ENCODE peak calls at places on chromosomes 1 and 21, in seven cellular contexts. W is H9, Z is AG09309, T is GM12865, G is lower lobe of right lung, P is cardiac muscle cell, O is WERI-Rb-1. F is an unnamed sample.

GRCh38 chr1:69648486-69648885 is 80.8 kb downstream of the LRRC7 start:
- DNase-seq in W (no peak), Z (no peak), T (peak), G (no peak), P (no peak), O (no peak), F (no peak)

GRCh38 chr1:1889847-1890505 is 911 bp downstream of the GNB1 start:
- DNase-seq in W (no peak), Z (no peak), T (peak), G (peak), P (peak), O (peak), F (no peak)

GRCh38 chr1:94903318-94904009 is 23.4 kb downstream of the CNN3 start:
- DNase-seq in W (no peak), Z (no peak), T (no peak), G (no peak), P (no peak), O (no peak), F (no peak)

GRCh38 chr1:70966018-70966638 is 81.5 kb downstream of the PTGER3 start:
- DNase-seq in W (no peak), Z (no peak), T (peak), G (no peak), P (no peak), O (no peak), F (no peak)

GRCh38 chr1:54487571-54488050 is 60.4 kb upstream of the ACOT11 start:
- DNase-seq in W (peak), Z (no peak), T (no peak), G (no peak), P (no peak), O (no peak), F (no peak)

GRCh38 chr1:31665264-31665878 is 20.7 kb upstream of the PEF1 start:
- DNase-seq in W (no peak), Z (no peak), T (no peak), G (no peak), P (no peak), O (no peak), F (no peak)

GRCh38 chr1:85116856-85117255 is 68.6 kb upstream of the MCOLN3 start:
- DNase-seq in W (no peak), Z (no peak), T (no peak), G (no peak), P (no peak), O (no peak), F (no peak)

GRCh38 chr1:183780757-183781156 is 24.2 kb upstream of the RGL1 start:
- DNase-seq in W (no peak), Z (no peak), T (no peak), G (no peak), P (peak), O (no peak), F (no peak)

GRCh38 chr1:32917521-32917920 is 16.3 kb upstream of the TMEM54 start:
- DNase-seq in W (no peak), Z (no peak), T (peak), G (no peak), P (no peak), O (no peak), F (no peak)

GRCh38 chr1:21673277-21673780 is 4.2 kb upstream of the RAP1GAP start:
- DNase-seq in W (peak), Z (peak), T (no peak), G (peak), P (no peak), O (no peak), F (no peak)

GRCh38 chr1:53553734-53554509 is 94.7 kb downstream of the DMRTB1 start:
- DNase-seq in W (no peak), Z (no peak), T (peak), G (peak), P (no peak), O (peak), F (peak)

GRCh38 chr1:220335668-220336067 is 63.4 kb upstream of the RAB3GAP2 start:
- DNase-seq in W (no peak), Z (no peak), T (no peak), G (peak), P (no peak), O (no peak), F (no peak)

GRCh38 chr1:164841723-164842465 is 282.9 kb downstream of the PBX1 start:
- DNase-seq in W (no peak), Z (no peak), T (no peak), G (no peak), P (no peak), O (no peak), F (no peak)

GRCh38 chr1:100445565-100445964 is 92.4 kb upstream of the GPR88 start:
- DNase-seq in W (no peak), Z (no peak), T (no peak), G (no peak), P (no peak), O (no peak), F (no peak)

GRCh38 chr1:80367058-80367457 is 1360.5 kb upstream of the ADGRL4 start:
- DNase-seq in W (no peak), Z (no peak), T (no peak), G (no peak), P (peak), O (no peak), F (no peak)

GRCh38 chr1:24890861-24891260 is 39.2 kb downstream of the RUNX3 start:
- DNase-seq in W (no peak), Z (no peak), T (no peak), G (no peak), P (no peak), O (no peak), F (peak)

GRCh38 chr1:111032295-111032897 is 68.7 kb upstream of the LRIF1 start:
- DNase-seq in W (no peak), Z (no peak), T (peak), G (no peak), P (peak), O (peak), F (no peak)

GRCh38 chr1:115251856-115252255 is 86.2 kb downstream of the NGF start:
- DNase-seq in W (no peak), Z (peak), T (no peak), G (no peak), P (no peak), O (peak), F (no peak)

GRCh38 chr1:35893051-35893879 is 10.3 kb downstream of the AGO1 start:
- DNase-seq in W (no peak), Z (no peak), T (no peak), G (no peak), P (no peak), O (no peak), F (no peak)

GRCh38 chr1:20410555-20410954 is 75.5 kb downstream of the CAMK2N1 start:
- DNase-seq in W (no peak), Z (no peak), T (no peak), G (no peak), P (no peak), O (no peak), F (no peak)

GRCh38 chr1:44072204-44072603 is 40.9 kb upstream of the SLC6A9 start:
- DNase-seq in W (no peak), Z (peak), T (no peak), G (no peak), P (no peak), O (no peak), F (no peak)

GRCh38 chr1:199815947-199816346 is 211.6 kb upstream of the NR5A2 start:
- DNase-seq in W (no peak), Z (no peak), T (no peak), G (no peak), P (no peak), O (no peak), F (no peak)

GRCh38 chr21:16863541-16863940 is 649.3 kb upstream of the CXADR start:
- DNase-seq in W (no peak), Z (no peak), T (no peak), G (no peak), P (no peak), O (no peak), F (no peak)

GRCh38 chr1:29324771-29325351 is 88.5 kb downstream of the PTPRU start:
- DNase-seq in W (peak), Z (no peak), T (no peak), G (no peak), P (peak), O (peak), F (no peak)

GRCh38 chr1:200180821-200181220 is 153.3 kb downstream of the NR5A2 start:
- DNase-seq in W (no peak), Z (peak), T (peak), G (no peak), P (no peak), O (no peak), F (no peak)

GRCh38 chr1:180230791-180231505 is 884 bp downstream of the LHX4 start:
- DNase-seq in W (peak), Z (no peak), T (peak), G (no peak), P (peak), O (no peak), F (peak)

GRCh38 chr1:208029381-208030319 is 118.7 kb upstream of the CD34 start:
- DNase-seq in W (no peak), Z (no peak), T (no peak), G (no peak), P (no peak), O (no peak), F (no peak)

GRCh38 chr1:24606621-24607020 is 36.5 kb upstream of the SRRM1 start:
- DNase-seq in W (no peak), Z (no peak), T (no peak), G (no peak), P (no peak), O (no peak), F (no peak)

GRCh38 chr1:220281159-220281574 is 8.9 kb upstream of the RAB3GAP2 start:
- DNase-seq in W (no peak), Z (no peak), T (peak), G (no peak), P (no peak), O (no peak), F (no peak)

GRCh38 chr1:85581138-85581801 is 709 bp downstream of the CCN1 start:
- DNase-seq in W (peak), Z (no peak), T (peak), G (peak), P (peak), O (peak), F (peak)

GRCh38 chr1:46413596-46413985 is 19.5 kb downstream of the FAAH start:
- DNase-seq in W (peak), Z (no peak), T (peak), G (peak), P (peak), O (peak), F (no peak)

GRCh38 chr21:32907521-32907920 is 118.2 kb upstream of the OLIG2 start:
- DNase-seq in W (no peak), Z (no peak), T (no peak), G (no peak), P (no peak), O (no peak), F (no peak)

GRCh38 chr1:115507256-115507589 is 134.5 kb upstream of the VANGL1 start:
- DNase-seq in W (peak), Z (no peak), T (peak), G (no peak), P (peak), O (peak), F (no peak)

GRCh38 chr1:66331641-66332523 is 202.1 kb upstream of the SGIP1 start:
- DNase-seq in W (peak), Z (peak), T (peak), G (peak), P (peak), O (no peak), F (peak)
- TF ChIP-seq CTCF in W (peak), Z (peak), T (no peak), G (peak), P (peak), O (no peak), F (peak)

GRCh38 chr1:26838474-26839338 is 12.2 kb downstream of the ZDHHC18 start:
- DNase-seq in W (no peak), Z (no peak), T (peak), G (no peak), P (no peak), O (no peak), F (no peak)
- TF ChIP-seq CTCF in W (no peak), Z (no peak), T (no peak), G (no peak), P (no peak), O (no peak), F (no peak)

GRCh38 chr1:212979340-212980122 is 29.2 kb downstream of the VASH2 start:
- DNase-seq in W (peak), Z (no peak), T (peak), G (no peak), P (no peak), O (peak), F (no peak)

GRCh38 chr1:212981571-212982328 is 31.4 kb downstream of the VASH2 start:
- DNase-seq in W (peak), Z (no peak), T (peak), G (no peak), P (no peak), O (peak), F (no peak)

GRCh38 chr1:212981025-212981495 is 30.7 kb downstream of the VASH2 start:
- DNase-seq in W (peak), Z (no peak), T (no peak), G (peak), P (peak), O (no peak), F (no peak)

GRCh38 chr1:212977781-212978645 is 27.7 kb downstream of the VASH2 start:
- DNase-seq in W (peak), Z (no peak), T (peak), G (no peak), P (no peak), O (no peak), F (no peak)

GRCh38 chr1:212980123-212980800 is 29.9 kb downstream of the VASH2 start:
- DNase-seq in W (peak), Z (no peak), T (no peak), G (no peak), P (peak), O (no peak), F (no peak)
- TF ChIP-seq CTCF in W (peak), Z (no peak), T (peak), G (no peak), P (no peak), O (peak), F (peak)

GRCh38 chr1:77282187-77282865 is 507 bp downstream of the AK5 start:
- DNase-seq in W (peak), Z (no peak), T (no peak), G (peak), P (peak), O (peak), F (peak)
- TF ChIP-seq CTCF in W (no peak), Z (no peak), T (no peak), G (no peak), P (no peak), O (no peak), F (peak)

GRCh38 chr1:47436979-47437517 is 796 bp upstream of the FOXD2 start:
- DNase-seq in W (no peak), Z (no peak), T (no peak), G (no peak), P (peak), O (peak), F (no peak)

GRCh38 chr1:47436304-47436978 is 1.4 kb upstream of the FOXD2 start:
- DNase-seq in W (peak), Z (peak), T (peak), G (peak), P (peak), O (peak), F (no peak)

GRCh38 chr1:47438321-47439150 is 692 bp downstream of the FOXD2 start:
- DNase-seq in W (no peak), Z (no peak), T (peak), G (peak), P (no peak), O (no peak), F (no peak)

GRCh38 chr1:47439151-47440051 is 1.6 kb downstream of the FOXD2 start:
- DNase-seq in W (peak), Z (no peak), T (no peak), G (no peak), P (no peak), O (no peak), F (no peak)

GRCh38 chr1:47437518-47438320 is at the start of gene FOXD2:
- DNase-seq in W (peak), Z (peak), T (peak), G (peak), P (peak), O (peak), F (no peak)
- TF ChIP-seq CTCF in W (peak), Z (peak), T (peak), G (peak), P (peak), O (peak), F (peak)

GRCh38 chr1:182441719-182442118 is 8.2 kb upstream of the RGSL1 start:
- DNase-seq in W (no peak), Z (no peak), T (peak), G (no peak), P (no peak), O (no peak), F (no peak)

GRCh38 chr1:182446033-182446669 is 3.8 kb upstream of the RGSL1 start:
- DNase-seq in W (peak), Z (peak), T (peak), G (no peak), P (peak), O (no peak), F (no peak)

GRCh38 chr1:182447660-182448059 is 2.3 kb upstream of the RGSL1 start:
- DNase-seq in W (no peak), Z (no peak), T (no peak), G (no peak), P (no peak), O (no peak), F (no peak)

GRCh38 chr1:182442333-182442732 is 7.6 kb upstream of the RGSL1 start:
- DNase-seq in W (no peak), Z (no peak), T (no peak), G (no peak), P (no peak), O (no peak), F (no peak)

GRCh38 chr1:182444497-182444896 is 5.4 kb upstream of the RGSL1 start:
- DNase-seq in W (peak), Z (no peak), T (peak), G (no peak), P (no peak), O (no peak), F (no peak)
- TF ChIP-seq CTCF in W (peak), Z (no peak), T (peak), G (no peak), P (no peak), O (peak), F (peak)

DNA sequence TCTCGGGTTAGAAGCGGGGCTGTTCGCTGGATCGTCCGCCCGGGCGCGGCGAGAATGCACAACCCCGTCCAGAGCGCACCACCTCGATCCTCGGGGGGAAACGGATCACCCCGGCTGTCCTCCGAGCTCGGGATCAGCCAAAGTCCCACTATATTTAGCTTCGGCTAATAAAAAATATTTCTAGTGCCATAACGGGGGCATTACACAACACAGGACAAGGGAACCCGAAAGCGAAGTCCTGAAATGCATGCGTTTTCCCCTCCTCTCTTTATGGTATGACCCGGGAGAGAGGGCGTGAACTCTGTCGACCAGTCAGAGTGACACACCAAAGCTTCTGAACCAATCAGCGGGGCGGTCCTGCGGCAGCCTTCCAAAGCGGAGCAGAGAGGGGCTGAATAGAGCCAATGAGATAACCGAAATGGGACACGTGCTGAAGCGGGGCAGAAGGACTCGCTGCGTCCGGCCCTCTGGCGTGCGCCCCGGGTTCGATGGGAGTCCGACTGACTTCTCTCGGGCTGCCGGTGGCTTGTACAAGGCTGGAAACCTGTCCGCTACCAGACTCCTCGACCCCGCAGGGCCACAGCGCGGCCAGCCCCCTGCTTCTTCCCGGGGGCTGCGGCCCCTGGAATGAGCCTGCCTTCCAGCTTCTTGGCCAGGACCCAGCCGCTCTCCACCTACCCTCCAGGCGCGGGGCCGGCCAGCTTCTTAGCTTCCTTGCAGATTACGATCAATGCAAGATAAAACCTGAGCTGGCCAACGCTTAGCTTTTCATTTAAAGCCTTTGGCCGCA is at the start of gene ALDH4A1:
- DNase-seq in W (peak), Z (peak), T (peak), G (peak), P (peak), O (peak), F (peak)
- TF ChIP-seq CTCF in W (peak), Z (no peak), T (no peak), G (no peak), P (no peak), O (no peak), F (no peak)